ENCODE peak calls at places on chromosomes 16 and 17, in nine cellular contexts. One of them, this sample, is unnamed.

GRCh38 chr17:81317992-81318391 is 22.9 kb upstream of the SLC38A10 start:
- DNase-seq in Peyer's patch: no peak
- DNase-seq in NT2/D1: no peak
- DNase-seq in mesenchymal stem cell: no peak
- DNase-seq in colonic mucosa: no peak
- DNase-seq in neural progenitor cell: no peak
- DNase-seq in naive thymus-derived CD4-positive, alpha-beta T cell: no peak
- DNase-seq in RWPE2: no peak
- DNase-seq in breast epithelium: no peak
- DNase-seq in this sample: no peak

GRCh38 chr16:28319476-28320022 is 27.2 kb downstream of the SBK1 start:
- DNase-seq in Peyer's patch: no peak
- DNase-seq in colonic mucosa: no peak
- DNase-seq in breast epithelium: no peak
- DNase-seq in neural progenitor cell: no peak
- DNase-seq in mesenchymal stem cell: no peak
- DNase-seq in RWPE2: no peak
- DNase-seq in naive thymus-derived CD4-positive, alpha-beta T cell: no peak
- DNase-seq in NT2/D1: no peak
- DNase-seq in this sample: no peak

GRCh38 chr16:81817789-81818304 is 38.8 kb downstream of the PLCG2 start:
- DNase-seq in naive thymus-derived CD4-positive, alpha-beta T cell: no peak
- DNase-seq in breast epithelium: no peak
- DNase-seq in neural progenitor cell: no peak
- DNase-seq in Peyer's patch: no peak
- DNase-seq in NT2/D1: no peak
- DNase-seq in colonic mucosa: no peak
- DNase-seq in RWPE2: no peak
- DNase-seq in mesenchymal stem cell: no peak
- DNase-seq in this sample: no peak

GRCh38 chr16:87210949-87211348 is 106.2 kb downstream of the C16orf95 start:
- DNase-seq in Peyer's patch: no peak
- DNase-seq in NT2/D1: no peak
- DNase-seq in mesenchymal stem cell: no peak
- DNase-seq in breast epithelium: no peak
- DNase-seq in colonic mucosa: no peak
- DNase-seq in neural progenitor cell: no peak
- DNase-seq in naive thymus-derived CD4-positive, alpha-beta T cell: no peak
- DNase-seq in RWPE2: no peak
- DNase-seq in this sample: no peak

GRCh38 chr16:67571981-67572431 is 9.7 kb downstream of the CTCF start:
- DNase-seq in Peyer's patch: no peak
- DNase-seq in naive thymus-derived CD4-positive, alpha-beta T cell: no peak
- DNase-seq in mesenchymal stem cell: peak; percentile 45
- DNase-seq in neural progenitor cell: no peak
- DNase-seq in breast epithelium: no peak
- DNase-seq in colonic mucosa: no peak
- DNase-seq in NT2/D1: no peak
- DNase-seq in RWPE2: no peak
- DNase-seq in this sample: no peak

GRCh38 chr17:4573682-4574081 is 10.6 kb upstream of the SMTNL2 start:
- DNase-seq in breast epithelium: peak; percentile 15
- DNase-seq in Peyer's patch: no peak
- DNase-seq in neural progenitor cell: no peak
- DNase-seq in RWPE2: no peak
- DNase-seq in mesenchymal stem cell: peak; percentile 39
- DNase-seq in NT2/D1: no peak
- DNase-seq in naive thymus-derived CD4-positive, alpha-beta T cell: no peak
- DNase-seq in colonic mucosa: no peak
- DNase-seq in this sample: no peak

GRCh38 chr16:87722590-87723223 is 43.1 kb downstream of the KLHDC4 start:
- DNase-seq in NT2/D1: no peak
- DNase-seq in colonic mucosa: no peak
- DNase-seq in breast epithelium: no peak
- DNase-seq in Peyer's patch: no peak
- DNase-seq in naive thymus-derived CD4-positive, alpha-beta T cell: no peak
- DNase-seq in mesenchymal stem cell: no peak
- DNase-seq in RWPE2: no peak
- DNase-seq in neural progenitor cell: no peak
- DNase-seq in this sample: no peak

GRCh38 chr17:45228985-45229517 is 7.4 kb downstream of the FMNL1 start:
- DNase-seq in mesenchymal stem cell: peak; percentile 93
- DNase-seq in NT2/D1: no peak
- DNase-seq in RWPE2: peak; percentile 90
- DNase-seq in naive thymus-derived CD4-positive, alpha-beta T cell: peak; percentile 68
- DNase-seq in Peyer's patch: peak; percentile 67
- DNase-seq in breast epithelium: peak; percentile 81
- DNase-seq in colonic mucosa: peak; percentile 76
- DNase-seq in neural progenitor cell: peak; percentile 50
- DNase-seq in this sample: peak; percentile 80

GRCh38 chr16:88850531-88851199 is 6.1 kb downstream of the GALNS start:
- DNase-seq in RWPE2: no peak
- DNase-seq in Peyer's patch: no peak
- DNase-seq in naive thymus-derived CD4-positive, alpha-beta T cell: no peak
- DNase-seq in NT2/D1: no peak
- DNase-seq in breast epithelium: no peak
- DNase-seq in colonic mucosa: no peak
- DNase-seq in neural progenitor cell: no peak
- DNase-seq in mesenchymal stem cell: no peak
- DNase-seq in this sample: no peak

GRCh38 chr17:78736526-78737079 is 45.5 kb downstream of the CYTH1 start:
- DNase-seq in breast epithelium: peak; percentile 90
- DNase-seq in RWPE2: peak; percentile 93
- DNase-seq in colonic mucosa: peak; percentile 94
- DNase-seq in Peyer's patch: peak; percentile 91
- DNase-seq in neural progenitor cell: no peak
- DNase-seq in mesenchymal stem cell: no peak
- DNase-seq in naive thymus-derived CD4-positive, alpha-beta T cell: peak; percentile 45
- DNase-seq in NT2/D1: no peak
- DNase-seq in this sample: peak; percentile 44

GRCh38 chr16:80718480-80719220 is 85.7 kb downstream of the CDYL2 start:
- DNase-seq in RWPE2: peak; percentile 67
- DNase-seq in breast epithelium: peak; percentile 84
- DNase-seq in neural progenitor cell: peak; percentile 20
- DNase-seq in colonic mucosa: no peak
- DNase-seq in mesenchymal stem cell: no peak
- DNase-seq in Peyer's patch: no peak
- DNase-seq in NT2/D1: no peak
- DNase-seq in naive thymus-derived CD4-positive, alpha-beta T cell: no peak
- DNase-seq in this sample: no peak

GRCh38 chr17:77146882-77147281 is 6.1 kb downstream of the SEC14L1 start:
- DNase-seq in neural progenitor cell: no peak
- DNase-seq in naive thymus-derived CD4-positive, alpha-beta T cell: no peak
- DNase-seq in breast epithelium: no peak
- DNase-seq in mesenchymal stem cell: no peak
- DNase-seq in RWPE2: no peak
- DNase-seq in Peyer's patch: peak; percentile 65
- DNase-seq in NT2/D1: no peak
- DNase-seq in colonic mucosa: peak; percentile 69
- DNase-seq in this sample: no peak

GRCh38 chr17:34369196-34369500 is 6.1 kb upstream of the CCL1 start:
- DNase-seq in neural progenitor cell: no peak
- DNase-seq in naive thymus-derived CD4-positive, alpha-beta T cell: no peak
- DNase-seq in NT2/D1: no peak
- DNase-seq in colonic mucosa: peak; percentile 13
- DNase-seq in RWPE2: no peak
- DNase-seq in breast epithelium: no peak
- DNase-seq in Peyer's patch: no peak
- DNase-seq in mesenchymal stem cell: no peak
- DNase-seq in this sample: no peak

GRCh38 chr16:69613283-69614154 is 47.8 kb downstream of the NFAT5 start:
- DNase-seq in Peyer's patch: no peak
- DNase-seq in RWPE2: no peak
- DNase-seq in colonic mucosa: peak; percentile 40
- DNase-seq in mesenchymal stem cell: peak; percentile 26
- DNase-seq in NT2/D1: no peak
- DNase-seq in naive thymus-derived CD4-positive, alpha-beta T cell: no peak
- DNase-seq in breast epithelium: no peak
- DNase-seq in neural progenitor cell: no peak
- DNase-seq in this sample: no peak

GRCh38 chr16:19555938-19556778 is 655 bp downstream of the VPS35L start:
- DNase-seq in Peyer's patch: no peak
- DNase-seq in breast epithelium: no peak
- DNase-seq in colonic mucosa: peak; percentile 29
- DNase-seq in mesenchymal stem cell: peak; percentile 90
- DNase-seq in RWPE2: no peak
- DNase-seq in NT2/D1: peak; percentile 50
- DNase-seq in naive thymus-derived CD4-positive, alpha-beta T cell: no peak
- DNase-seq in neural progenitor cell: peak; percentile 88
- DNase-seq in this sample: no peak

GRCh38 chr17:68812876-68813584 is 142.2 kb downstream of the ABCA8 start:
- DNase-seq in colonic mucosa: no peak
- DNase-seq in neural progenitor cell: no peak
- DNase-seq in breast epithelium: no peak
- DNase-seq in NT2/D1: no peak
- DNase-seq in naive thymus-derived CD4-positive, alpha-beta T cell: no peak
- DNase-seq in mesenchymal stem cell: peak; percentile 76
- DNase-seq in Peyer's patch: no peak
- DNase-seq in RWPE2: no peak
- DNase-seq in this sample: no peak

GRCh38 chr17:34024303-34025178 is 230.5 kb upstream of the CCL2 start:
- DNase-seq in Peyer's patch: no peak
- DNase-seq in naive thymus-derived CD4-positive, alpha-beta T cell: no peak
- DNase-seq in colonic mucosa: no peak
- DNase-seq in breast epithelium: no peak
- DNase-seq in NT2/D1: peak; percentile 20
- DNase-seq in neural progenitor cell: peak; percentile 30
- DNase-seq in RWPE2: no peak
- DNase-seq in mesenchymal stem cell: no peak
- DNase-seq in this sample: no peak

GRCh38 chr17:82948081-82948511 is 108.3 kb upstream of the ZNF750 start:
- DNase-seq in Peyer's patch: peak; percentile 24
- DNase-seq in colonic mucosa: no peak
- DNase-seq in breast epithelium: no peak
- DNase-seq in NT2/D1: no peak
- DNase-seq in neural progenitor cell: no peak
- DNase-seq in mesenchymal stem cell: no peak
- DNase-seq in naive thymus-derived CD4-positive, alpha-beta T cell: no peak
- DNase-seq in RWPE2: peak; percentile 51
- DNase-seq in this sample: no peak
- H3K9me3 ChIP-seq in Peyer's patch: peaks cover 22% of the 10 kb centered on the region
- H3K9me3 ChIP-seq in colonic mucosa: no peaks in the 10 kb centered on the region
- H3K9me3 ChIP-seq in breast epithelium: peaks cover 36% of the 10 kb centered on the region
- H3K9me3 ChIP-seq in NT2/D1: peaks cover 73% of the 10 kb centered on the region
- H3K9me3 ChIP-seq in neural progenitor cell: peaks cover 33% of the 10 kb centered on the region
- H3K9me3 ChIP-seq in mesenchymal stem cell: peaks cover 76% of the 10 kb centered on the region
- H3K9me3 ChIP-seq in naive thymus-derived CD4-positive, alpha-beta T cell: no peaks in the 10 kb centered on the region
- H3K9me3 ChIP-seq in RWPE2: peaks cover 11% of the 10 kb centered on the region
- H3K9me3 ChIP-seq in this sample: peaks cover 11% of the 10 kb centered on the region

DNA sequence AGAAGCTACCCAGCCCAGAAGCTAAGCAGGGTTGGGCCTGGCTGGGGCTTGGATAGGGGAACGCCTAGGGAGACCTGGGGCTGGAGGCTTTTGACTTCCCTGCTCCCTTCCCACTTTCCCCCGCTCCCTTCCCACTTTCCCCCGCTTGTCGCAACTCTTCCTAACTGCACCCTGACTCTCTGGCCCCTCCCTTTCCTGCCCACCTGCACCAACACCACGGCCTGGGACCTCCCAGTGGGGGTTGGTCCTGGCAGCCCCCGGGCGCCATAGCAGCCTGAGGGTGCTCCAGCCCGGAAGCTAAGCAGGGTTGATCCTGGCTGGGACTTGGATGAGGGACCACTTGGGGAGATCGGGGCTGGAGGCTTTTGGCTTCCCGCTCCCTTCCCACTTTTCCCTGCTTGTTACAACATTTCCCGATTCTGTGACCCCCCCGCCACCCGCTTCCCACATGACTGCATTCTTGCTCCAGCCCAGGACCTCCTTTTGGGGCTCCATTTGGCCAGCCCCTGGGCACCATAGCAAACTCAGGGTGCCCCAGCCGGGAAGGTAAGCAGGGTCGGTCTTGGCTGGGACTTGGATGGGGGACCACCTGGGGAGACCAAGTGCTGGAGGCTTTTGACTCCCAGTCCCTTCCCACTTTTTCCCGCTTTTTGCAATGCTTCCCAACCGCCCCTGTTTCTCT is 2287.0 kb downstream of the TP53TG3F start:
- DNase-seq in NT2/D1: no peak
- DNase-seq in colonic mucosa: no peak
- DNase-seq in breast epithelium: no peak
- DNase-seq in RWPE2: no peak
- DNase-seq in naive thymus-derived CD4-positive, alpha-beta T cell: no peak
- DNase-seq in Peyer's patch: no peak
- DNase-seq in mesenchymal stem cell: no peak
- DNase-seq in neural progenitor cell: no peak
- DNase-seq in this sample: no peak
- H3K9me3 ChIP-seq in NT2/D1: peaks cover 25% of the 10 kb centered on the region
- H3K9me3 ChIP-seq in colonic mucosa: no peaks in the 10 kb centered on the region
- H3K9me3 ChIP-seq in breast epithelium: peaks cover 67% of the 10 kb centered on the region
- H3K9me3 ChIP-seq in RWPE2: peaks cover 8% of the 10 kb centered on the region
- H3K9me3 ChIP-seq in naive thymus-derived CD4-positive, alpha-beta T cell: no peaks in the 10 kb centered on the region
- H3K9me3 ChIP-seq in Peyer's patch: peaks cover 12% of the 10 kb centered on the region
- H3K9me3 ChIP-seq in mesenchymal stem cell: no peaks in the 10 kb centered on the region
- H3K9me3 ChIP-seq in neural progenitor cell: peaks cover 3% of the 10 kb centered on the region
- H3K9me3 ChIP-seq in this sample: peaks cover under 1% of the 10 kb centered on the region

GRCh38 chr17:35536664-35537160 is 766 bp downstream of the SLFN12L start:
- DNase-seq in colonic mucosa: no peak
- DNase-seq in RWPE2: no peak
- DNase-seq in mesenchymal stem cell: no peak
- DNase-seq in NT2/D1: no peak
- DNase-seq in Peyer's patch: no peak
- DNase-seq in neural progenitor cell: no peak
- DNase-seq in breast epithelium: no peak
- DNase-seq in naive thymus-derived CD4-positive, alpha-beta T cell: no peak
- DNase-seq in this sample: no peak
- H3K9me3 ChIP-seq in colonic mucosa: no peaks in the 10 kb centered on the region
- H3K9me3 ChIP-seq in RWPE2: no peaks in the 10 kb centered on the region
- H3K9me3 ChIP-seq in mesenchymal stem cell: no peaks in the 10 kb centered on the region
- H3K9me3 ChIP-seq in NT2/D1: no peaks in the 10 kb centered on the region
- H3K9me3 ChIP-seq in Peyer's patch: no peaks in the 10 kb centered on the region
- H3K9me3 ChIP-seq in neural progenitor cell: no peaks in the 10 kb centered on the region
- H3K9me3 ChIP-seq in breast epithelium: no peaks in the 10 kb centered on the region
- H3K9me3 ChIP-seq in naive thymus-derived CD4-positive, alpha-beta T cell: no peaks in the 10 kb centered on the region
- H3K9me3 ChIP-seq in this sample: no peaks in the 10 kb centered on the region

GRCh38 chr16:84816023-84816422 is 3.8 kb upstream of the CRISPLD2 start:
- DNase-seq in Peyer's patch: no peak
- DNase-seq in breast epithelium: no peak
- DNase-seq in neural progenitor cell: no peak
- DNase-seq in NT2/D1: no peak
- DNase-seq in naive thymus-derived CD4-positive, alpha-beta T cell: no peak
- DNase-seq in mesenchymal stem cell: no peak
- DNase-seq in RWPE2: no peak
- DNase-seq in colonic mucosa: no peak
- DNase-seq in this sample: no peak

GRCh38 chr16:84817613-84818012 is 2.2 kb upstream of the CRISPLD2 start:
- DNase-seq in breast epithelium: no peak
- DNase-seq in RWPE2: no peak
- DNase-seq in neural progenitor cell: no peak
- DNase-seq in Peyer's patch: no peak
- DNase-seq in mesenchymal stem cell: no peak
- DNase-seq in naive thymus-derived CD4-positive, alpha-beta T cell: no peak
- DNase-seq in colonic mucosa: no peak
- DNase-seq in NT2/D1: no peak
- DNase-seq in this sample: no peak

GRCh38 chr16:84815446-84815845 is 4.3 kb upstream of the CRISPLD2 start:
- DNase-seq in Peyer's patch: no peak
- DNase-seq in NT2/D1: no peak
- DNase-seq in colonic mucosa: no peak
- DNase-seq in RWPE2: no peak
- DNase-seq in mesenchymal stem cell: no peak
- DNase-seq in neural progenitor cell: no peak
- DNase-seq in breast epithelium: no peak
- DNase-seq in naive thymus-derived CD4-positive, alpha-beta T cell: no peak
- DNase-seq in this sample: no peak

GRCh38 chr16:84817206-84817605 is 2.6 kb upstream of the CRISPLD2 start:
- DNase-seq in naive thymus-derived CD4-positive, alpha-beta T cell: no peak
- DNase-seq in NT2/D1: no peak
- DNase-seq in neural progenitor cell: no peak
- DNase-seq in breast epithelium: no peak
- DNase-seq in Peyer's patch: no peak
- DNase-seq in mesenchymal stem cell: no peak
- DNase-seq in RWPE2: no peak
- DNase-seq in colonic mucosa: no peak
- DNase-seq in this sample: no peak

GRCh38 chr16:84816485-84816884 is 3.3 kb upstream of the CRISPLD2 start:
- DNase-seq in mesenchymal stem cell: no peak
- DNase-seq in RWPE2: no peak
- DNase-seq in NT2/D1: no peak
- DNase-seq in Peyer's patch: no peak
- DNase-seq in breast epithelium: no peak
- DNase-seq in naive thymus-derived CD4-positive, alpha-beta T cell: no peak
- DNase-seq in neural progenitor cell: no peak
- DNase-seq in colonic mucosa: no peak
- DNase-seq in this sample: no peak
- H3K9me3 ChIP-seq in mesenchymal stem cell: peaks cover 4% of the 10 kb centered on the region
- H3K9me3 ChIP-seq in RWPE2: no peaks in the 10 kb centered on the region
- H3K9me3 ChIP-seq in NT2/D1: peaks cover 5% of the 10 kb centered on the region
- H3K9me3 ChIP-seq in Peyer's patch: no peaks in the 10 kb centered on the region
- H3K9me3 ChIP-seq in breast epithelium: no peaks in the 10 kb centered on the region
- H3K9me3 ChIP-seq in naive thymus-derived CD4-positive, alpha-beta T cell: no peaks in the 10 kb centered on the region
- H3K9me3 ChIP-seq in neural progenitor cell: no peaks in the 10 kb centered on the region
- H3K9me3 ChIP-seq in colonic mucosa: no peaks in the 10 kb centered on the region
- H3K9me3 ChIP-seq in this sample: no peaks in the 10 kb centered on the region

This sample was measured in T-helper 17 cell.